ENCODE peak calls at places on chromosomes 13 and 19, in five cellular contexts. T, I, D, L and C are unnamed samples.

GRCh38 chr13:51832471-51833152 is 12.4 kb downstream of the TMEM272 start:
- DNase-seq in I (no peak), L (no peak), T (peak; percentile 75), D (no peak), C (no peak)

GRCh38 chr19:5489511-5489910 is 34.3 kb downstream of the ZNRF4 start:
- DNase-seq in I (no peak), L (no peak), T (no peak), D (no peak), C (no peak)

GRCh38 chr13:99953138-99953755 is 18.3 kb downstream of the ZIC5 start:
- DNase-seq in L (no peak), D (no peak), T (no peak), I (no peak), C (no peak)

GRCh38 chr13:37344051-37344450 is 238.6 kb upstream of the CSNK1A1L start:
- DNase-seq in L (no peak), D (no peak), I (no peak), T (no peak), C (no peak)

GRCh38 chr19:50836543-50837195 is 3.3 kb upstream of the KLK15 start:
- DNase-seq in L (no peak), D (no peak), I (no peak), T (no peak), C (no peak)

GRCh38 chr13:89294115-89294867 is 1623.1 kb downstream of the SLITRK5 start:
- DNase-seq in L (no peak), D (no peak), I (no peak), T (no peak), C (no peak)

GRCh38 chr19:16447015-16447384 is 24.8 kb downstream of the EPS15L1 start:
- DNase-seq in T (peak; percentile 67), I (peak; percentile 79), L (peak; percentile 70), D (peak; percentile 77), C (peak; percentile 86)

GRCh38 chr13:107251321-107251720 is 683.4 kb upstream of the ARGLU1 start:
- DNase-seq in D (no peak), I (no peak), L (no peak), T (no peak), C (no peak)

GRCh38 chr19:1265611-1266115 is 3.5 kb upstream of the CIRBP start:
- DNase-seq in L (peak; percentile 67), D (peak; percentile 71), T (peak; percentile 85), I (peak; percentile 59), C (peak; percentile 94)

GRCh38 chr19:31612873-31613272 is 263.6 kb upstream of the TSHZ3 start:
- DNase-seq in T (no peak), L (no peak), I (no peak), D (no peak), C (no peak)

GRCh38 chr13:78194904-78195639 is 276.4 kb upstream of the EDNRB start:
- DNase-seq in L (no peak), D (no peak), I (no peak), T (no peak), C (no peak)

GRCh38 chr19:18736415-18737336 is 53.2 kb downstream of the CRTC1 start:
- DNase-seq in T (no peak), D (no peak), I (no peak), L (no peak), C (no peak)

GRCh38 chr13:36736119-36736726 is 62.4 kb downstream of the SERTM1 start:
- DNase-seq in L (peak; percentile 16), D (peak; percentile 35), I (no peak), T (no peak), C (peak; percentile 51)

GRCh38 chr13:98216135-98216565 is 39.1 kb upstream of the RNF113B start:
- DNase-seq in T (no peak), I (no peak), D (no peak), L (peak; percentile 19), C (peak; percentile 72)

GRCh38 chr13:51156666-51157065 is 45.6 kb upstream of the C13orf42 start:
- DNase-seq in D (no peak), I (no peak), T (no peak), L (no peak), C (no peak)

GRCh38 chr19:40663712-40664692 is 26.4 kb downstream of the NUMBL start:
- DNase-seq in I (no peak), L (no peak), T (peak; percentile 59), D (peak; percentile 68), C (no peak)

GRCh38 chr19:40668991-40669614 is 21.3 kb downstream of the NUMBL start:
- DNase-seq in D (no peak), L (no peak), I (no peak), T (no peak), C (no peak)

GRCh38 chr19:40667602-40668001 is 22.8 kb downstream of the NUMBL start:
- DNase-seq in L (no peak), T (no peak), I (no peak), D (no peak), C (no peak)

GRCh38 chr19:40662925-40663711 is 27.3 kb downstream of the NUMBL start:
- DNase-seq in L (peak; percentile 70), D (peak; percentile 96), T (peak; percentile 93), I (peak; percentile 88), C (peak; percentile 93)

DNA sequence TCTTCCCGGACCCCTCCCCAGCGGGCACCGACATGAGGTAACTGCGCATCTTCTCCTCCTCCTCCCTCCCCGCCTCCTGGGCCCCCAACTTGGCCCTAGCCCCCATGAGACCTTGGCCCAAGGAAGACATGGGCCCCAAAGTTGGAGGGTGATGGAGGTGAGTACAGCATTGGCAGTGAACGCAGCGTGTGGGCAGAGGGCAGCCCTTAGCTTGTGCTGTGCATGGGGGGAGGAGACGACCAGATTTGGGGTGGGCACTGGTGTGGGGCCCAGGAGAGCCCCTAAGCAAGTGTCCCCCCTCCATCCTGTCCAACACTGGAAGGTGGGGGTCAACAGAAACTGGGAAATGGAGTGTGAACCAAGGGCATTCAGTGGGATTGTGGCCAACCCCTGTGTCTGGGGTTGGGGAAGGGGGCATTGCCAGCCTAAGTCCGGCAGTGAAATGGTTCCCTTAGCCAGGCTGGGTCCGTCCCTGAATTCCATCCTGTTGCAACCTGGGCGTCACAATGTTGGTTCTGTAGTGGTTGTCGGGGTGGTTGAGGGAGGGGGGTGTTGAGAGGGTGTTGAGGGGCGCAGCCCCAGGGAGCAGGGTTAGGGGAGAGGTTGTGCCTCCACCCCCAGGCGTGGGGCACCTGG is 23.5 kb downstream of the NUMBL start:
- DNase-seq in I (no peak), D (no peak), T (no peak), L (no peak), C (no peak)
- H3K36me3 ChIP-seq in I (no peaks in the 10 kb centered on the region), D (no peaks in the 10 kb centered on the region), T (no peaks in the 10 kb centered on the region), L (peaks cover 11% of the 10 kb centered on the region), C (peaks cover 10% of the 10 kb centered on the region)

GRCh38 chr13:73146705-73147104 is 87.9 kb downstream of the KLF5 start:
- DNase-seq in L (no peak), T (no peak), I (no peak), D (no peak), C (no peak)
- H3K36me3 ChIP-seq in L (no peaks in the 10 kb centered on the region), T (no peaks in the 10 kb centered on the region), I (no peaks in the 10 kb centered on the region), D (no peaks in the 10 kb centered on the region), C (no peaks in the 10 kb centered on the region)

GRCh38 chr13:113072370-113072769 is 33.2 kb upstream of the F7 start:
- DNase-seq in L (no peak), I (no peak), D (no peak), T (no peak), C (no peak)

GRCh38 chr13:113074876-113075275 is 30.7 kb upstream of the F7 start:
- DNase-seq in I (no peak), L (no peak), D (no peak), T (peak; percentile 36), C (peak; percentile 30)

GRCh38 chr13:113075711-113076110 is 29.9 kb upstream of the F7 start:
- DNase-seq in D (no peak), L (no peak), T (peak; percentile 40), I (no peak), C (peak; percentile 59)

GRCh38 chr13:113074401-113074800 is 31.2 kb upstream of the F7 start:
- DNase-seq in D (no peak), L (no peak), I (no peak), T (peak; percentile 36), C (no peak)

GRCh38 chr13:113073942-113074341 is 31.6 kb upstream of the F7 start:
- DNase-seq in L (no peak), I (no peak), D (no peak), T (peak; percentile 5), C (no peak)
- H3K36me3 ChIP-seq in L (no peaks in the 10 kb centered on the region), I (no peaks in the 10 kb centered on the region), D (no peaks in the 10 kb centered on the region), T (no peaks in the 10 kb centered on the region), C (no peaks in the 10 kb centered on the region)

GRCh38 chr13:110699148-110700145 is 6.5 kb downstream of the CARS2 start:
- DNase-seq in L (no peak), I (no peak), T (no peak), D (no peak), C (no peak)
- H3K36me3 ChIP-seq in L (peaks cover 46% of the 10 kb centered on the region), I (peaks cover 3% of the 10 kb centered on the region), T (peaks cover 30% of the 10 kb centered on the region), D (no peaks in the 10 kb centered on the region), C (peaks cover 3% of the 10 kb centered on the region)

GRCh38 chr19:4401482-4402170 is 814 bp upstream of the CHAF1A start:
- DNase-seq in D (no peak), T (no peak), L (no peak), I (no peak), C (no peak)
- H3K36me3 ChIP-seq in D (no peaks in the 10 kb centered on the region), T (peaks cover 5% of the 10 kb centered on the region), L (peaks cover 7% of the 10 kb centered on the region), I (no peaks in the 10 kb centered on the region), C (no peaks in the 10 kb centered on the region)

GRCh38 chr19:56098731-56099577 is 22.1 kb downstream of the ZNF787 start:
- DNase-seq in I (no peak), D (no peak), L (no peak), T (no peak), C (no peak)
- H3K36me3 ChIP-seq in I (peaks cover 4% of the 10 kb centered on the region), D (no peaks in the 10 kb centered on the region), L (peaks cover 6% of the 10 kb centered on the region), T (no peaks in the 10 kb centered on the region), C (no peaks in the 10 kb centered on the region)

GRCh38 chr19:55667511-55667910 is 7.5 kb upstream of the EPN1 start:
- DNase-seq in D (no peak), L (no peak), I (no peak), T (no peak), C (no peak)
- H3K36me3 ChIP-seq in D (no peaks in the 10 kb centered on the region), L (peaks cover 28% of the 10 kb centered on the region), I (peaks cover 34% of the 10 kb centered on the region), T (peaks cover 71% of the 10 kb centered on the region), C (peaks cover 21% of the 10 kb centered on the region)